ENCODE peak calls at places on chromosome X, in seven cellular contexts. R, V, J, G, Z, L and N are unnamed samples.

GRCh38 chrX:34426334-34426733 is 230.8 kb downstream of the TMEM47 start:
- DNase-seq in J (no peak), Z (no peak), R (no peak), G (no peak), V (no peak), L (no peak), N (no peak)

GRCh38 chrX:151713859-151714258 is 2.0 kb upstream of the FATE1 start:
- DNase-seq in V (peak), Z (peak), L (peak), G (no peak), R (peak), J (no peak), N (peak)

GRCh38 chrX:1657367-1658082 is 42.7 kb downstream of the ASMT start:
- DNase-seq in J (peak), L (no peak), G (no peak), V (no peak), R (no peak), Z (no peak), N (no peak)

GRCh38 chrX:68841251-68842049 is 12.6 kb downstream of the EFNB1 start:
- DNase-seq in L (no peak), G (no peak), Z (no peak), V (no peak), J (no peak), R (no peak), N (no peak)

GRCh38 chrX:136954930-136955329 is 74.4 kb upstream of the RBMX start:
- DNase-seq in L (peak), G (no peak), Z (peak), V (peak), R (peak), J (no peak), N (peak)

GRCh38 chrX:102727761-102728160 is 7.2 kb downstream of the GPRASP3 start:
- DNase-seq in L (no peak), V (no peak), J (no peak), Z (no peak), R (no peak), G (no peak), N (no peak)

GRCh38 chrX:152632445-152633097 is 5.1 kb upstream of the GABRQ start:
- DNase-seq in J (no peak), Z (peak), V (peak), G (no peak), R (peak), L (peak), N (peak)

GRCh38 chrX:30943984-30944383 is 54.9 kb upstream of the TAB3 start:
- DNase-seq in R (peak), L (no peak), V (no peak), G (no peak), J (no peak), Z (no peak), N (no peak)

GRCh38 chrX:123340691-123341090 is 156.6 kb downstream of the GRIA3 start:
- DNase-seq in V (no peak), R (no peak), L (no peak), J (no peak), G (no peak), Z (no peak), N (no peak)

GRCh38 chrX:2677764-2678163 is 13.3 kb upstream of the CD99 start:
- DNase-seq in V (no peak), Z (peak), R (peak), G (no peak), J (no peak), L (no peak), N (peak)
- TF ChIP-seq POLR2AphosphoS5 in V (peak), Z (no peak), R (no peak), G (no peak), J (no peak), L (no peak), N (no peak)

DNA sequence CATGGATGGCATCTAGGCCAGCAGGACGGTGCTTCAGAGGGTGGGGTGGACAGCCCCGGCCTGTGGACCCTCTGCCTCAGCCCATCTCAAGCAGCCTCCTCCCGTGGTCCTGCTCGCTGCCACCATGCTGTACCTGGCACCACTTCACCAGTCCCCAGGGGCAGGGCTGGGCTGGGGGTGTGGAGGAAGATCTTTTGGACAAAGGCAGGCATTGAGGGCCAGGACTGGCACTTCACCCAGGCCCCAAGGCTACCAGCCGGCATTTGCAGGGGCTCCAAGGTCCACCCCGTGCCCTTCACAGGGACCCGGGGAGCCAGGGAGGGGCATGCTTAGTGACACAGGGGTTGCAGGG is 713 bp downstream of the PLXNB3 start:
- DNase-seq in J (no peak), L (peak), R (no peak), G (no peak), Z (no peak), V (peak), N (no peak)
- H3K4me3 ChIP-seq in J (no peak), L (peak), R (peak), G (no peak), Z (no peak), V (peak), N (peak)

DNA sequence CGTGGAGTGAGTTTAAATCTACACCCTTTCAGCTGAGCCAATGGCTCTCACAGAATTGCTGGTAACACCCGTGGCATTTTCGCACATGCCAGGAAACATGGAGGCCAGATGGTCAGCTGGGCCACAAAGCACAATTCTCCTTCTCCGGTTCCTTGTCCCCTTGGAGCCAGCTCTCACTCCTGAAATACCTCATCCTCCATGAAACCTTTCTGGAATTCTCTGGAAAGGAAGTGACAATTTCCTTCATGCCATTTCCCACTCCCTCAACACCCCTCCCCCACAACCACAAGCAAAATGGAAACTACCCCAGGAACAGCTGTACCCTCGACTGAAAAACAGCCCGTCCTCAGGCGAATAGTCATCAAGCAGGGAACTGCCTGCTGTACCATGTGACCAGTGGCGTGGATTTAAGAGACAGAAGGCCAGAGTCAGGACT is 24.7 kb downstream of the ELF4 start:
- DNase-seq in R (no peak), Z (no peak), V (no peak), J (no peak), G (no peak), L (no peak), N (no peak)
- TF ChIP-seq SIN3A in R (no peak), Z (no peak), V (no peak), J (no peak), G (no peak), L (no peak), N (no peak)

DNA sequence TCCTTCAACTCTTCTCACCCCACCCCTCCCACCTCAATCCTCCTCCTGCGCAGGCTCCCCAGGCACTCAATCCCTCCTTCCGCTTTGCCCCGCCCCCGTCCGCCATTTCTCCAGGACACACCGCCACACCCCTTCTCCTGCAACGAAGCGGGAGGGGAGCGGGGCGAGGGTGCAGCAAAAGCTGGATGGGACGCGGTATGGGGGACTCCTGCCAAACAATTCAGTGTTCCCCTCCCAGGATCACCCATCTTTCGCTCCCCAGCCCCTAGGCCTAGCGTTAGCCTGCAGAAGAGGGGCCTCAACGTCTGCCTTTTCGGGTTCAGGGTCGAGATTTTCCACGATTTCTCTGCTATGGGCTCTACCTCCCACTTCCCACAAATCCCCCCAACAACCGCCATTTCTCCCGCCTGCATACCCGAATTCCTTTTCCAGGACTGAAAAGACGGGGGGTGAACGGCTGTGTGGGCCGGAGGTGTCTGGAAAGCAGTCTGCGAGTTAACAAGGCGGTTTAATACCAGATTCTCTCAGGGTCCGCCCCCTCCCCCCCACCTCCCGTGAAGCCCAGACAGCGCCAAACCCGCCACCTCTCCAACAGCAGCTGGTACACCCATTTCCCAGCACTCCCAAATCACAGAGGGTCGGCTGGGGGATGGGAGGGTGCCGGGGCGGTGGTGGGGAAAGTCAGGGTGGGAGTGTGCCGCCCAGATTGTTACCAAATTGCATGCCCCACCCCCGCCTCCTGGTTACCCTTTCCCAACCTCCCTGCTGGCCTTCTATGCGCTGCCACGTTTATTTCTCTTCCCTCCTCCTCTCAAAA is 781 bp downstream of the ARMCX2 start:
- DNase-seq in Z (no peak), L (no peak), R (peak), V (peak), G (no peak), J (no peak), N (no peak)
- TF ChIP-seq POLR2AphosphoS5 in Z (no peak), L (no peak), R (no peak), V (peak), G (peak), J (no peak), N (no peak)

GRCh38 chrX:24377195-24377594 is 16.8 kb downstream of the SUPT20HL1 start:
- DNase-seq in Z (no peak), G (no peak), J (no peak), R (no peak), L (no peak), V (no peak), N (no peak)
- H3K4me3 ChIP-seq in Z (no peak), G (no peak), J (no peak), R (no peak), L (no peak), V (no peak), N (no peak)

GRCh38 chrX:120755066-120755846 is 120.4 kb downstream of the CT47B1 start:
- DNase-seq in R (peak), V (no peak), G (no peak), Z (no peak), L (peak), J (no peak), N (no peak)

GRCh38 chrX:120751683-120752082 is 121.8 kb upstream of the C1GALT1C1 start:
- DNase-seq in G (no peak), Z (no peak), J (no peak), R (no peak), L (no peak), V (no peak), N (no peak)

GRCh38 chrX:120752431-120753128 is 122.7 kb upstream of the C1GALT1C1 start:
- DNase-seq in L (peak), J (no peak), V (no peak), R (no peak), G (no peak), Z (no peak), N (no peak)

GRCh38 chrX:120750381-120750780 is 120.5 kb upstream of the C1GALT1C1 start:
- DNase-seq in R (no peak), L (no peak), Z (no peak), V (no peak), G (no peak), J (no peak), N (no peak)

GRCh38 chrX:120753413-120754251 is 122.0 kb downstream of the CT47B1 start:
- DNase-seq in V (no peak), Z (no peak), G (no peak), R (no peak), L (no peak), J (no peak), N (no peak)
- TF ChIP-seq SIN3A in V (no peak), Z (no peak), G (no peak), R (no peak), L (no peak), J (no peak), N (no peak)

GRCh38 chrX:70041993-70042392 is 7.7 kb downstream of the AWAT2 start:
- DNase-seq in R (no peak), L (no peak), Z (no peak), J (no peak), V (no peak), G (no peak), N (no peak)
- TF ChIP-seq POLR2AphosphoS5 in R (no peak), L (no peak), Z (no peak), J (no peak), V (no peak), G (no peak), N (no peak)

DNA sequence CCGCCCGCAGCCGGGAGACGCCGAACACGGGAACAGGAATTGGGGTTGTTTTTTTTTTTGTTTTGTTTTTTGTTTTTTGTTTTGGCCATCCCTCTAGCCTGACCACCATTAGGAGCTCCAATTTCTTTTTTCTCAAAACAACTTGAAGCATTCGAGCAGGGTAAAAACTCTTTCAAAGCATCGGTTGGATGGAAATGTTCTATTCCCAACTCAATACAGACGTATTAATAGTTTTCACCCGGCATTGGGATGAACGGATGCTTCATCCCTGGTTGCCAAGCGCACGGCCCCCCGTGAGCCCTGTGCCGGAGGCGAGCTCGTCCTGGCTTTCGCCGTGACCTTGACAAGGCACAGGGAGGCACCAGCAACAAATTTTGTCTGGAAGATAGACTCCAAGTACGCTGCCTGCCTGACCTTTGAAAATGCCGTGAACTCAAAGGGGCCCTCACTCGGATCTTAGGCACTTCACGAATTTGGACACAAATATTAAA is 352 bp upstream of the MAP3K15 start:
- DNase-seq in J (no peak), V (peak), L (no peak), Z (no peak), G (no peak), R (no peak), N (no peak)
- H3K4me3 ChIP-seq in J (peak), V (no peak), L (peak), Z (peak), G (peak), R (no peak), N (peak)